ENCODE peak calls at places on chromosomes 4 and X, in four cellular contexts. One of them, this sample, is unnamed.

GRCh38 chr4:1939664-1940509 is 68.7 kb downstream of the NSD2 start:
- DNase-seq in NCI-H2029 treated with DMSO at 0.1 percent for 48 hours: peak; percentile 61
- DNase-seq in MCF 10A: peak; percentile 93
- DNase-seq in ELF-1: no peak
- DNase-seq in this sample: peak; percentile 7

GRCh38 chr4:74016068-74016467 is 17.6 kb upstream of the CXCL5 start:
- DNase-seq in NCI-H2029 treated with DMSO at 0.1 percent for 48 hours: no peak
- DNase-seq in MCF 10A: no peak
- DNase-seq in ELF-1: no peak
- DNase-seq in this sample: peak; percentile 33

GRCh38 chrX:66074920-66075879 is 35.3 kb upstream of the VSIG4 start:
- DNase-seq in NCI-H2029 treated with DMSO at 0.1 percent for 48 hours: no peak
- DNase-seq in MCF 10A: peak; percentile 43
- DNase-seq in ELF-1: no peak
- DNase-seq in this sample: no peak

GRCh38 chr4:125313989-125314602 is 659 bp upstream of the FAT4 start:
- DNase-seq in NCI-H2029 treated with DMSO at 0.1 percent for 48 hours: no peak
- DNase-seq in MCF 10A: peak; percentile 21
- DNase-seq in ELF-1: peak; percentile 14
- DNase-seq in this sample: no peak

GRCh38 chrX:13845721-13846378 is 29.0 kb upstream of the GPM6B start:
- DNase-seq in NCI-H2029 treated with DMSO at 0.1 percent for 48 hours: no peak
- DNase-seq in MCF 10A: peak; percentile 95
- DNase-seq in ELF-1: no peak
- DNase-seq in this sample: no peak

GRCh38 chr4:76233967-76234678 is 17.4 kb upstream of the FAM47E start:
- DNase-seq in NCI-H2029 treated with DMSO at 0.1 percent for 48 hours: no peak
- DNase-seq in MCF 10A: no peak
- DNase-seq in ELF-1: peak; percentile 84
- DNase-seq in this sample: peak; percentile 22

GRCh38 chrX:153406903-153407302 is 4.4 kb upstream of the ZFP92 start:
- DNase-seq in NCI-H2029 treated with DMSO at 0.1 percent for 48 hours: no peak
- DNase-seq in MCF 10A: no peak
- DNase-seq in ELF-1: no peak
- DNase-seq in this sample: no peak

GRCh38 chrX:69218407-69218806 is 53.2 kb upstream of the PJA1 start:
- DNase-seq in NCI-H2029 treated with DMSO at 0.1 percent for 48 hours: no peak
- DNase-seq in MCF 10A: no peak
- DNase-seq in ELF-1: no peak
- DNase-seq in this sample: no peak

GRCh38 chr4:98627477-98627876 is 30.9 kb downstream of the TSPAN5 start:
- DNase-seq in NCI-H2029 treated with DMSO at 0.1 percent for 48 hours: no peak
- DNase-seq in MCF 10A: no peak
- DNase-seq in ELF-1: no peak
- DNase-seq in this sample: no peak

GRCh38 chrX:136920001-136920400 is 39.5 kb upstream of the RBMX start:
- DNase-seq in NCI-H2029 treated with DMSO at 0.1 percent for 48 hours: peak; percentile 8
- DNase-seq in MCF 10A: no peak
- DNase-seq in ELF-1: no peak
- DNase-seq in this sample: no peak

GRCh38 chr4:95506264-95506663 is 42.5 kb downstream of the UNC5C start:
- DNase-seq in NCI-H2029 treated with DMSO at 0.1 percent for 48 hours: no peak
- DNase-seq in MCF 10A: peak; percentile 32
- DNase-seq in ELF-1: no peak
- DNase-seq in this sample: no peak

GRCh38 chr4:169664615-169665014 is 44.2 kb downstream of the CLCN3 start:
- DNase-seq in NCI-H2029 treated with DMSO at 0.1 percent for 48 hours: no peak
- DNase-seq in MCF 10A: no peak
- DNase-seq in ELF-1: no peak
- DNase-seq in this sample: no peak

GRCh38 chr4:89939464-89939863 is 44.8 kb downstream of the MMRN1 start:
- DNase-seq in NCI-H2029 treated with DMSO at 0.1 percent for 48 hours: peak; percentile 49
- DNase-seq in MCF 10A: no peak
- DNase-seq in ELF-1: no peak
- DNase-seq in this sample: peak; percentile 59

GRCh38 chrX:22118161-22118830 is 86.2 kb downstream of the PHEX start:
- DNase-seq in NCI-H2029 treated with DMSO at 0.1 percent for 48 hours: no peak
- DNase-seq in MCF 10A: peak; percentile 20
- DNase-seq in ELF-1: peak; percentile 58
- DNase-seq in this sample: no peak

This sample was measured in NCI-H510A treated with DMSO at 0.1 percent for 48 hours.